ENCODE peak calls at places on chromosomes 5 and 9, in five cellular contexts. L, I, D, M and G are unnamed samples.

GRCh38 chr5:132655821-132656773 is 1.9 kb upstream of the IL13 start:
- DNase-seq in M (no peak), I (no peak), L (no peak), D (no peak), G (no peak)

GRCh38 chr9:17191095-17191494 is 56.3 kb downstream of the CNTLN start:
- DNase-seq in I (no peak), D (peak), M (no peak), L (no peak), G (no peak)

GRCh38 chr5:64872044-64872443 is 103.3 kb downstream of the CWC27 start:
- DNase-seq in I (no peak), L (no peak), D (peak), M (no peak), G (no peak)

GRCh38 chr9:23826120-23826629 is at the start of gene ELAVL2:
- DNase-seq in I (peak), L (peak), D (peak), M (peak), G (peak)

GRCh38 chr9:107906074-107906473 is 416.5 kb upstream of the KLF4 start:
- DNase-seq in L (no peak), I (no peak), M (no peak), D (no peak), G (no peak)

GRCh38 chr5:45507174-45507573 is 189.0 kb downstream of the HCN1 start:
- DNase-seq in D (no peak), L (no peak), I (no peak), M (no peak), G (no peak)

GRCh38 chr9:71793386-71794105 is 25.2 kb upstream of the CEMIP2 start:
- DNase-seq in L (no peak), I (no peak), D (peak), M (peak), G (no peak)

GRCh38 chr5:115179959-115180709 is 10.4 kb upstream of the TRIM36 start:
- DNase-seq in I (no peak), L (no peak), M (no peak), D (peak), G (no peak)

GRCh38 chr9:95073042-95073607 is 244.4 kb downstream of the FANCC start:
- DNase-seq in I (no peak), L (no peak), M (no peak), D (no peak), G (no peak)

GRCh38 chr9:71518045-71518888 is 250.0 kb downstream of the CEMIP2 start:
- DNase-seq in D (no peak), I (no peak), M (no peak), L (no peak), G (no peak)

GRCh38 chr5:58239075-58239474 is 220.8 kb downstream of the PLK2 start:
- DNase-seq in M (no peak), I (no peak), L (no peak), D (no peak), G (no peak)

GRCh38 chr9:79408617-79409016 is 163.1 kb upstream of the TLE4 start:
- DNase-seq in D (peak), L (no peak), M (no peak), I (no peak), G (no peak)

GRCh38 chr5:172778223-172778814 is 7.3 kb upstream of the DUSP1 start:
- DNase-seq in D (peak), M (peak), I (no peak), L (no peak), G (peak)

GRCh38 chr5:14064841-14065240 is 78.3 kb upstream of the TRIO start:
- DNase-seq in I (no peak), L (no peak), D (peak), M (no peak), G (no peak)

GRCh38 chr5:157502143-157502647 is 42.2 kb downstream of the NIPAL4 start:
- DNase-seq in L (no peak), D (peak), I (no peak), M (no peak), G (no peak)

GRCh38 chr5:81265101-81265500 is 32.0 kb downstream of the CKMT2 start:
- DNase-seq in D (peak), I (no peak), L (no peak), M (no peak), G (no peak)

GRCh38 chr9:87179556-87180340 is 232.4 kb upstream of the GAS1 start:
- DNase-seq in I (no peak), L (no peak), D (no peak), M (no peak), G (peak)

GRCh38 chr9:86714976-86715375 is 232.3 kb downstream of the GAS1 start:
- DNase-seq in I (no peak), D (peak), L (no peak), M (no peak), G (no peak)

GRCh38 chr9:75876999-75877647 is 13.3 kb upstream of the PCSK5 start:
- DNase-seq in I (no peak), M (no peak), D (no peak), L (no peak), G (no peak)

GRCh38 chr9:3241290-3241689 is 284.5 kb downstream of the RFX3 start:
- DNase-seq in M (no peak), L (no peak), D (no peak), I (no peak), G (no peak)

GRCh38 chr5:1513326-1514026 is 10.3 kb downstream of the LPCAT1 start:
- DNase-seq in M (peak), L (no peak), D (no peak), I (peak), G (no peak)

GRCh38 chr9:7212101-7212500 is 454.3 kb downstream of the KDM4C start:
- DNase-seq in L (no peak), I (no peak), D (no peak), M (no peak), G (no peak)

GRCh38 chr5:181120311-181120710 is 10.7 kb downstream of the OR2V1 start:
- DNase-seq in D (peak), L (no peak), I (no peak), M (peak), G (no peak)

GRCh38 chr5:116130471-116130870 is 45.6 kb downstream of the COMMD10 start:
- DNase-seq in D (peak), L (no peak), M (no peak), I (no peak), G (no peak)

GRCh38 chr5:72203251-72203845 is 96.1 kb downstream of the MAP1B start:
- DNase-seq in D (peak), L (no peak), I (no peak), M (peak), G (no peak)

GRCh38 chr5:16548115-16548514 is 68.7 kb downstream of the RETREG1 start:
- DNase-seq in L (no peak), D (no peak), M (no peak), I (no peak), G (no peak)

GRCh38 chr5:173011602-173012001 is 28.0 kb downstream of the ATP6V0E1 start:
- DNase-seq in D (no peak), M (no peak), L (no peak), I (no peak), G (no peak)

GRCh38 chr5:157351386-157352089 is 85.6 kb downstream of the CYFIP2 start:
- DNase-seq in I (no peak), L (no peak), M (no peak), D (no peak), G (no peak)

GRCh38 chr9:131722260-131722659 is 17.6 kb downstream of the RAPGEF1 start:
- DNase-seq in D (no peak), M (no peak), I (no peak), L (no peak), G (no peak)

GRCh38 chr9:4211022-4211421 is 88.8 kb downstream of the GLIS3 start:
- DNase-seq in M (no peak), L (no peak), I (no peak), D (no peak), G (no peak)

GRCh38 chr9:135022191-135022870 is 65.1 kb upstream of the OLFM1 start:
- DNase-seq in I (no peak), D (no peak), M (no peak), L (no peak), G (no peak)

GRCh38 chr5:147290261-147290660 is 55.4 kb downstream of the STK32A start:
- DNase-seq in D (no peak), L (no peak), I (peak), M (no peak), G (no peak)

GRCh38 chr5:56700711-56701110 is 114.6 kb upstream of the MAP3K1 start:
- DNase-seq in I (no peak), D (no peak), L (no peak), M (no peak), G (no peak)

GRCh38 chr5:76250463-76250862 is 152.6 kb upstream of the IQGAP2 start:
- DNase-seq in D (no peak), L (no peak), M (no peak), I (no peak), G (no peak)

GRCh38 chr9:14961372-14962068 is 51.3 kb upstream of the FREM1 start:
- DNase-seq in M (no peak), L (no peak), I (no peak), D (no peak), G (no peak)

DNA sequence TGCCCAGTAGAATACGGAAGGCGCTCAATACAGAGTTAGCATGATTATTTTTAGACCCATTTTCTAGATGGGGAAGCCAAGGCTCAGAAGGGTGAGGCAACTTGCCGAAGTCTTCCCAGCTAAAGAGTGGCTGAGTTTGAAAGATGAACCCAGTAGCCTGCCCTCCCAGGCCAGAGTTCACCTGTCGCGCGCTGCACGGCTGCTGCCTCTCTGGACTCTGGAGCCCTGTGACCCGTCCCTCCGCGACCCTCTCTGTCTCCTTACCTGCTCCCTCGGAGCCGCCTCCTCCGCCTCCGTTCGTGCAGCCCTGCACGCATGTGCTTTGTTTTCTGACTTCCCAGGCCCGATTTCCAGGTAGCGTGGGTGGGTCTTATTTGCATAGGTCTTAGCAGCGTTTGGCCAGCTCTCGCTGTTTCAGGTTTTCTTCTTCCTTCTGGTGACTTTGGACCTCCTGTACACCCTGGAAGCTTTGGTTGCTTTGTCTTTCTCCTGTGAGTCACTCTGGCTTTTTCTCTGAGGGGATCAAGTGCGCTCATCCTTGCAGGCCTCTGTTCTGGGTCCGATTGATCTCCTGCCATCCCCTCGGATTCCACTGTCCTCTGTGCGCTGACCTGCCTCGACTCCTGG is at the start of gene RNF183:
- DNase-seq in I (no peak), D (no peak), L (no peak), M (no peak), G (no peak)
- H3K27ac ChIP-seq in I (no peak), D (no peak), L (no peak), M (no peak), G (no peak)

DNA sequence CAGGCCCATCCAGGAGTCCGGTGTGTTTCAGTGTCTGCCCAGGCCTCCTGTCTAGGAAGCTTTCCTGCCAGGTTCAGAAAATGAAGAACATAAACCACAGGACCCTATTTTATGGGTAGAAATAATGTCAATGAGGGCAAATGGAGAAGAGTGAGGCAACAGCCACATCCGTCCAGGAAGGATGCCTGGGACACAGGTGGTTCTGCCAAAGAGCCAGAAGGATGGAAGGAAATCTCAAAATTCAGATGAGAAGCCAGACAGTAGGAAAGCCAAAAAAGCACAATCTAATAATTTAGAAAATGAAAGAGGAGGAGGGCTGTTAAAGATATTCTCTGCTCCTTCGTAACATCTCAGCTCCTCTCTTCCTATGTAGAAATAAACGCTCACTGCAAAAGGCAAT is 262.2 kb downstream of the AUH start:
- DNase-seq in L (no peak), D (no peak), I (no peak), M (no peak), G (no peak)
- H3K27ac ChIP-seq in L (no peak), D (peak), I (no peak), M (no peak), G (peak)

GRCh38 chr9:21994526-21994995 is at the start of gene CDKN2B-AS1:
- DNase-seq in D (peak), L (no peak), M (peak), I (no peak), G (no peak)

GRCh38 chr9:21995652-21996275 is 1.2 kb downstream of the CDKN2B-AS1 start:
- DNase-seq in I (peak), M (peak), D (peak), L (no peak), G (no peak)

GRCh38 chr9:21996438-21996837 is 1.8 kb downstream of the CDKN2B-AS1 start:
- DNase-seq in I (no peak), L (no peak), D (no peak), M (no peak), G (no peak)

GRCh38 chr9:21993893-21994525 is at the start of gene CDKN2A:
- DNase-seq in D (peak), I (no peak), L (no peak), M (peak), G (no peak)

DNA sequence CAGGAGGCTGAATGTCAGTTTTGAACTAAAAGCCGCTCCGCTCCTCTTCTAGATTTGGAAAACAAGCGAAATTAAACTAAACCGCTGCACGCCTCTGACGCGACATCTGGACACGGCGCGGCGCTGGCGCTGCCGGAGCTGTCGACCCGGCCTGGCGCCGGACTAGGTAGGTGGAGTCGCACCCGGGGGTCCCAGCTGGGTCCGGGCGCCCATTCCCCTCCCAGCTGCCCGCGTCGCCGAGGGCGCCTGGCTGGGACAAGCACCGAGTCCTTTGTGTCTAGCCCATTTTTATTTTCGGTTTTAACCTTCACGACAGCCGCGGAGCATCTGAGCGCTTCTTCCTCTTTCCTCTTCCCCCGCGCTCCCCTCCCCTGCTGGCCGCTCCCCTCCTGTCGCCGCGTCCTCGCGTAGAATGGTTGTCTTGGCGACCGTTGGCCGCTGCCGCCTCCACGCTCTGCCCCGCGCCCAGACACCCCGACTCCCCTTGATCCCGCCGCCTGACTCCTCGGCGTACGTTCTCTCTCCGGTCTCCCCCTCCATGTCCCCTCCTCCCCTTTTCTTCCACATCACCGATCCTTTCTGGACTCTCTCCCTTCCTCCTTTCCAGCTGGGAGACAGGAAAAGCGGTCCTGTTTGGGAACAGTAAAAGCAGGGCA is 533 bp downstream of the CDKN2B-AS1 start:
- DNase-seq in D (peak), L (no peak), M (peak), I (peak), G (no peak)
- H3K27ac ChIP-seq in D (peak), L (peak), M (peak), I (no peak), G (peak)

DNA sequence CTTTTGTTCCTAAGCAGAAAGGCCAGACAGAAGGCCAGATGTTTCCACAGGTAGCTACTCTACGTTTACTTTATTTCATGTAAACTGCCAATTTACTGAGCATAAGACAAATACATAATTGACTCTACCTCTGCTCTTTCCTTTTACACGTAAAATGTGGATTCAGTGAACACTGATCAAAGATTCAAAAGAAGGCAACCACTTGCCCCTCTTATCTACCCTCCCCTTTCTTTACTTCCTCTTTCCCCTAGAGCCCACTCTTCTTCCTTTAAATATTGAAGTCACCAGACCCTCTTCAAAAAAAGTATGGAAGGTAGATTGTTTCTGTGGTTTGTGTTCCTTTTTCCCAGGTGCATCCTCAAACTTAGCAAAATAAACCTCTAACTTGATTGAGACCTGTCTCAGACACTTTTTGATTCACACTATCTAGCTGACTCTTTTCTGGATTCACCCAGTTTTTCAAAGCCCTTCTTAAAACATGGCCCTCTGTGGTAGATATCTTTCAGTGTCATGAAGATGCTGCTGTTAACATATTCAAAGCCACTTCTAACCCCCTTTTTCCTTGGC is 6.7 kb downstream of the FAM114A2 start:
- DNase-seq in M (no peak), L (no peak), I (no peak), D (no peak), G (no peak)
- H3K27ac ChIP-seq in M (no peak), L (no peak), I (no peak), D (no peak), G (no peak)

GRCh38 chr9:12972608-12973589 is 198.1 kb downstream of the LURAP1L start:
- DNase-seq in M (no peak), L (no peak), I (no peak), D (no peak), G (no peak)
- H3K27ac ChIP-seq in M (no peak), L (no peak), I (no peak), D (no peak), G (no peak)

DNA sequence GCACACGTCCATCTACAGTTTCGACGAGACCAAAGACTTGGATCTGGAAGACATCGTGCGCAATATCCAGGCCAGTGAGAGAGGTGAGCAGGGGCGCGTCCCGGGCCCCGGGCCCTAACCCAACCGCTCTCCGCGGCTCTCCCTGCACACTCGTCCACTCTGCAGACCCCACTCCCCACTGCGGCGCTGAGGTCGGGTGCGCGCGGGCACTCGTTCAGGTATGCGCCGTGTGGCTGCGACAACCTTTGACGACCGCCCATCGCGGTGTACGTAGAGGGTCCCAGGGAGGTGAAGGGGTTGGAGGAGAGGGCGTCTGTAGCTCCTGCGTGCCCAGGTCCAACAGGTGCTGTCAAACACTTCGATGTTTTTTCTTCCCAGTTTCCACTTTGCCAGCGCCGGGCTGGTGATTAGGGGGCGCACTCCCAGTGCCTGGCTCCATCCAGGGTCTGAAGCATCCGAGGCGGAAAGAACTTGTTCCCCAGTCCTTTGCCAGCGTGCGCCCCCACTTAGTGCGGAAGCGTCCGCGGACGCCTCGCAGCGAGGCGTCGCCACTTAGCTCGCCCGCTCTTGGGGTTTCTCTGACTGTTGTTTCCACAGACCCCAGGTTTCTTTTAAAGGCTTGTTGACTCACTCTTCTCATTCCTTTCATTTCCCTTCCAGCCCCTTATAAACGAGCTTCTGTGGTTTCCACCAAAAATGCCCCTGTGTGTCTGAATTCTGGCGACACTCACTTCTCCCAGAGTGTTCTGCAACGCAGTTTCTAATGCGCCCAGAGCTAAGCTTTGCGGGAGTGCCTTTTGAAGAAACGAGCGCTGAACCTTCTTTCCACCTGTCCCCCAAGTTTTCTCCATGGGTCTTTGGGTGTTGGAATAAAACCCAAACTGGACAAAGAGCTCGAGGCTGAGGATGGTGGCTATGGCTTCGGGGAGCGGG is 1.6 kb downstream of the NPR3 start:
- DNase-seq in D (peak), I (no peak), L (no peak), M (no peak), G (no peak)
- H3K27ac ChIP-seq in D (peak), I (no peak), L (no peak), M (no peak), G (no peak)